ENCODE peak calls at places on chromosomes 12 and 14, in nine cellular contexts. One of them, this sample, is unnamed.

GRCh38 chr12:104025771-104026170 is 24.2 kb downstream of the GLT8D2 start:
- DNase-seq in naive thymus-derived CD8-positive, alpha-beta T cell: no peak
- DNase-seq in T follicular helper cell: no peak
- DNase-seq in activated naive CD8-positive, alpha-beta T cell treated with anti-CD3 and anti-CD28 coated beads, Interleukin-2, amount 50 U/mL, for 24 hours: no peak
- DNase-seq in ascending aorta: no peak
- DNase-seq in NCI-H345: no peak
- DNase-seq in lower leg skin: no peak
- DNase-seq in RWPE1: peak; percentile 13
- DNase-seq in neural crest cell: no peak
- DNase-seq in this sample: no peak

GRCh38 chr12:100279612-100280244 is 12.8 kb downstream of the SCYL2 start:
- DNase-seq in naive thymus-derived CD8-positive, alpha-beta T cell: no peak
- DNase-seq in T follicular helper cell: no peak
- DNase-seq in activated naive CD8-positive, alpha-beta T cell treated with anti-CD3 and anti-CD28 coated beads, Interleukin-2, amount 50 U/mL, for 24 hours: no peak
- DNase-seq in ascending aorta: no peak
- DNase-seq in NCI-H345: no peak
- DNase-seq in lower leg skin: no peak
- DNase-seq in RWPE1: no peak
- DNase-seq in neural crest cell: peak; percentile 8
- DNase-seq in this sample: no peak

GRCh38 chr12:229441-230191 is 15.7 kb upstream of the SLC6A12 start:
- DNase-seq in naive thymus-derived CD8-positive, alpha-beta T cell: no peak
- DNase-seq in T follicular helper cell: no peak
- DNase-seq in activated naive CD8-positive, alpha-beta T cell treated with anti-CD3 and anti-CD28 coated beads, Interleukin-2, amount 50 U/mL, for 24 hours: no peak
- DNase-seq in ascending aorta: no peak
- DNase-seq in NCI-H345: no peak
- DNase-seq in lower leg skin: peak; percentile 77
- DNase-seq in RWPE1: no peak
- DNase-seq in neural crest cell: no peak
- DNase-seq in this sample: peak; percentile 40

GRCh38 chr12:31820832-31821231 is 92.0 kb upstream of the AMN1 start:
- DNase-seq in naive thymus-derived CD8-positive, alpha-beta T cell: no peak
- DNase-seq in T follicular helper cell: no peak
- DNase-seq in activated naive CD8-positive, alpha-beta T cell treated with anti-CD3 and anti-CD28 coated beads, Interleukin-2, amount 50 U/mL, for 24 hours: no peak
- DNase-seq in ascending aorta: no peak
- DNase-seq in NCI-H345: no peak
- DNase-seq in lower leg skin: no peak
- DNase-seq in RWPE1: no peak
- DNase-seq in neural crest cell: no peak
- DNase-seq in this sample: no peak

GRCh38 chr12:118017926-118018325 is 1.4 kb downstream of the RFC5 start:
- DNase-seq in naive thymus-derived CD8-positive, alpha-beta T cell: no peak
- DNase-seq in T follicular helper cell: no peak
- DNase-seq in activated naive CD8-positive, alpha-beta T cell treated with anti-CD3 and anti-CD28 coated beads, Interleukin-2, amount 50 U/mL, for 24 hours: no peak
- DNase-seq in ascending aorta: no peak
- DNase-seq in NCI-H345: no peak
- DNase-seq in lower leg skin: no peak
- DNase-seq in RWPE1: no peak
- DNase-seq in neural crest cell: no peak
- DNase-seq in this sample: no peak

GRCh38 chr12:75337905-75338304 is 3.4 kb downstream of the GLIPR1L1 start:
- DNase-seq in naive thymus-derived CD8-positive, alpha-beta T cell: no peak
- DNase-seq in T follicular helper cell: no peak
- DNase-seq in activated naive CD8-positive, alpha-beta T cell treated with anti-CD3 and anti-CD28 coated beads, Interleukin-2, amount 50 U/mL, for 24 hours: no peak
- DNase-seq in ascending aorta: no peak
- DNase-seq in NCI-H345: no peak
- DNase-seq in lower leg skin: no peak
- DNase-seq in RWPE1: no peak
- DNase-seq in neural crest cell: no peak
- DNase-seq in this sample: no peak

GRCh38 chr12:57629897-57630471 is 3.0 kb downstream of the B4GALNT1 start:
- DNase-seq in naive thymus-derived CD8-positive, alpha-beta T cell: no peak
- DNase-seq in T follicular helper cell: no peak
- DNase-seq in activated naive CD8-positive, alpha-beta T cell treated with anti-CD3 and anti-CD28 coated beads, Interleukin-2, amount 50 U/mL, for 24 hours: no peak
- DNase-seq in ascending aorta: no peak
- DNase-seq in NCI-H345: no peak
- DNase-seq in lower leg skin: peak; percentile 79
- DNase-seq in RWPE1: no peak
- DNase-seq in neural crest cell: no peak
- DNase-seq in this sample: no peak

GRCh38 chr14:76181546-76181945 is 29.8 kb downstream of the GPATCH2L start:
- DNase-seq in naive thymus-derived CD8-positive, alpha-beta T cell: no peak
- DNase-seq in T follicular helper cell: no peak
- DNase-seq in activated naive CD8-positive, alpha-beta T cell treated with anti-CD3 and anti-CD28 coated beads, Interleukin-2, amount 50 U/mL, for 24 hours: no peak
- DNase-seq in ascending aorta: no peak
- DNase-seq in NCI-H345: no peak
- DNase-seq in lower leg skin: no peak
- DNase-seq in RWPE1: no peak
- DNase-seq in neural crest cell: no peak
- DNase-seq in this sample: no peak

GRCh38 chr12:90234455-90234854 is 525.8 kb upstream of the ATP2B1 start:
- DNase-seq in naive thymus-derived CD8-positive, alpha-beta T cell: no peak
- DNase-seq in T follicular helper cell: no peak
- DNase-seq in activated naive CD8-positive, alpha-beta T cell treated with anti-CD3 and anti-CD28 coated beads, Interleukin-2, amount 50 U/mL, for 24 hours: no peak
- DNase-seq in ascending aorta: no peak
- DNase-seq in NCI-H345: no peak
- DNase-seq in lower leg skin: no peak
- DNase-seq in RWPE1: no peak
- DNase-seq in neural crest cell: no peak
- DNase-seq in this sample: no peak

GRCh38 chr12:19031032-19031431 is 98.5 kb upstream of the PLEKHA5 start:
- DNase-seq in naive thymus-derived CD8-positive, alpha-beta T cell: no peak
- DNase-seq in T follicular helper cell: no peak
- DNase-seq in activated naive CD8-positive, alpha-beta T cell treated with anti-CD3 and anti-CD28 coated beads, Interleukin-2, amount 50 U/mL, for 24 hours: no peak
- DNase-seq in ascending aorta: no peak
- DNase-seq in NCI-H345: no peak
- DNase-seq in lower leg skin: no peak
- DNase-seq in RWPE1: peak; percentile 84
- DNase-seq in neural crest cell: no peak
- DNase-seq in this sample: no peak

GRCh38 chr14:102711207-102711606 is 66.0 kb upstream of the TRAF3 start:
- DNase-seq in naive thymus-derived CD8-positive, alpha-beta T cell: no peak
- DNase-seq in T follicular helper cell: no peak
- DNase-seq in activated naive CD8-positive, alpha-beta T cell treated with anti-CD3 and anti-CD28 coated beads, Interleukin-2, amount 50 U/mL, for 24 hours: no peak
- DNase-seq in ascending aorta: no peak
- DNase-seq in NCI-H345: no peak
- DNase-seq in lower leg skin: no peak
- DNase-seq in RWPE1: no peak
- DNase-seq in neural crest cell: no peak
- DNase-seq in this sample: no peak

GRCh38 chr12:109393437-109394345 is 46.0 kb downstream of the MYO1H start:
- DNase-seq in naive thymus-derived CD8-positive, alpha-beta T cell: peak; percentile 9
- DNase-seq in T follicular helper cell: peak; percentile 13
- DNase-seq in activated naive CD8-positive, alpha-beta T cell treated with anti-CD3 and anti-CD28 coated beads, Interleukin-2, amount 50 U/mL, for 24 hours: peak; percentile 21
- DNase-seq in ascending aorta: no peak
- DNase-seq in NCI-H345: peak; percentile 60
- DNase-seq in lower leg skin: no peak
- DNase-seq in RWPE1: peak; percentile 70
- DNase-seq in neural crest cell: peak; percentile 26
- DNase-seq in this sample: no peak

GRCh38 chr14:52354257-52354656 is 40.1 kb downstream of the PTGER2 start:
- DNase-seq in naive thymus-derived CD8-positive, alpha-beta T cell: no peak
- DNase-seq in T follicular helper cell: no peak
- DNase-seq in activated naive CD8-positive, alpha-beta T cell treated with anti-CD3 and anti-CD28 coated beads, Interleukin-2, amount 50 U/mL, for 24 hours: no peak
- DNase-seq in ascending aorta: no peak
- DNase-seq in NCI-H345: no peak
- DNase-seq in lower leg skin: no peak
- DNase-seq in RWPE1: no peak
- DNase-seq in neural crest cell: no peak
- DNase-seq in this sample: no peak

GRCh38 chr14:90827919-90828610 is 11.8 kb upstream of the TTC7B start:
- DNase-seq in naive thymus-derived CD8-positive, alpha-beta T cell: peak; percentile 84
- DNase-seq in T follicular helper cell: peak; percentile 87
- DNase-seq in activated naive CD8-positive, alpha-beta T cell treated with anti-CD3 and anti-CD28 coated beads, Interleukin-2, amount 50 U/mL, for 24 hours: peak; percentile 92
- DNase-seq in ascending aorta: peak; percentile 76
- DNase-seq in NCI-H345: peak; percentile 95
- DNase-seq in lower leg skin: peak; percentile 99
- DNase-seq in RWPE1: peak; percentile 98
- DNase-seq in neural crest cell: peak; percentile 85
- DNase-seq in this sample: peak; percentile 40

GRCh38 chr12:122126713-122127597 is 47.1 kb downstream of the IL31 start:
- DNase-seq in naive thymus-derived CD8-positive, alpha-beta T cell: no peak
- DNase-seq in T follicular helper cell: no peak
- DNase-seq in activated naive CD8-positive, alpha-beta T cell treated with anti-CD3 and anti-CD28 coated beads, Interleukin-2, amount 50 U/mL, for 24 hours: no peak
- DNase-seq in ascending aorta: no peak
- DNase-seq in NCI-H345: no peak
- DNase-seq in lower leg skin: no peak
- DNase-seq in RWPE1: no peak
- DNase-seq in neural crest cell: no peak
- DNase-seq in this sample: no peak

GRCh38 chr14:58731465-58732330 is 93.9 kb downstream of the DACT1 start:
- DNase-seq in naive thymus-derived CD8-positive, alpha-beta T cell: no peak
- DNase-seq in T follicular helper cell: no peak
- DNase-seq in activated naive CD8-positive, alpha-beta T cell treated with anti-CD3 and anti-CD28 coated beads, Interleukin-2, amount 50 U/mL, for 24 hours: no peak
- DNase-seq in ascending aorta: no peak
- DNase-seq in NCI-H345: no peak
- DNase-seq in lower leg skin: no peak
- DNase-seq in RWPE1: peak; percentile 86
- DNase-seq in neural crest cell: no peak
- DNase-seq in this sample: no peak

GRCh38 chr12:101612162-101612916 is 17.6 kb downstream of the MYBPC1 start:
- DNase-seq in naive thymus-derived CD8-positive, alpha-beta T cell: no peak
- DNase-seq in T follicular helper cell: no peak
- DNase-seq in activated naive CD8-positive, alpha-beta T cell treated with anti-CD3 and anti-CD28 coated beads, Interleukin-2, amount 50 U/mL, for 24 hours: no peak
- DNase-seq in ascending aorta: no peak
- DNase-seq in NCI-H345: no peak
- DNase-seq in lower leg skin: no peak
- DNase-seq in RWPE1: no peak
- DNase-seq in neural crest cell: no peak
- DNase-seq in this sample: no peak

GRCh38 chr14:51014086-51014485 is 69.8 kb upstream of the PYGL start:
- DNase-seq in naive thymus-derived CD8-positive, alpha-beta T cell: no peak
- DNase-seq in T follicular helper cell: no peak
- DNase-seq in activated naive CD8-positive, alpha-beta T cell treated with anti-CD3 and anti-CD28 coated beads, Interleukin-2, amount 50 U/mL, for 24 hours: no peak
- DNase-seq in ascending aorta: no peak
- DNase-seq in NCI-H345: no peak
- DNase-seq in lower leg skin: no peak
- DNase-seq in RWPE1: no peak
- DNase-seq in neural crest cell: no peak
- DNase-seq in this sample: no peak

This sample was measured in cerebellar nuclear complex.